ENCODE peak calls at places on chromosomes 16 and 17, in eight cellular contexts. One of them, this sample, is unnamed.
A peak's percentile ranks its signal among the peaks of the same experiment; 100 is the strongest.

GRCh38 chr17:20063665-20064648 is 54.8 kb downstream of the SPECC1 start:
- DNase-seq in substantia nigra: peak; percentile 32
- DNase-seq in H54: peak; percentile 70
- DNase-seq in NAMALWA: no peak
- DNase-seq in activated CD8-positive, alpha-beta memory T cell treated with anti-CD3 and anti-CD28 coated beads for 1 hour: no peak
- DNase-seq in AG20443: peak; percentile 92
- DNase-seq in ACHN: peak; percentile 78
- DNase-seq in SK-MEL-5: peak; percentile 9
- DNase-seq in this sample: peak; percentile 100

GRCh38 chr16:31695667-31696066 is 168.0 kb downstream of the AHSP start:
- DNase-seq in activated CD8-positive, alpha-beta memory T cell treated with anti-CD3 and anti-CD28 coated beads for 1 hour: no peak
- DNase-seq in NAMALWA: peak; percentile 48
- DNase-seq in substantia nigra: no peak
- DNase-seq in H54: no peak
- DNase-seq in SK-MEL-5: no peak
- DNase-seq in AG20443: no peak
- DNase-seq in ACHN: no peak
- DNase-seq in this sample: no peak

GRCh38 chr16:31397101-31397660 is 4.0 kb downstream of the ITGAD start:
- DNase-seq in activated CD8-positive, alpha-beta memory T cell treated with anti-CD3 and anti-CD28 coated beads for 1 hour: no peak
- DNase-seq in SK-MEL-5: no peak
- DNase-seq in H54: no peak
- DNase-seq in NAMALWA: no peak
- DNase-seq in substantia nigra: no peak
- DNase-seq in AG20443: no peak
- DNase-seq in ACHN: no peak
- DNase-seq in this sample: no peak

GRCh38 chr16:19095699-19096098 is 18.1 kb upstream of the ITPRIPL2 start:
- DNase-seq in AG20443: no peak
- DNase-seq in activated CD8-positive, alpha-beta memory T cell treated with anti-CD3 and anti-CD28 coated beads for 1 hour: no peak
- DNase-seq in SK-MEL-5: no peak
- DNase-seq in substantia nigra: no peak
- DNase-seq in NAMALWA: no peak
- DNase-seq in ACHN: peak; percentile 15
- DNase-seq in H54: no peak
- DNase-seq in this sample: no peak

GRCh38 chr16:85608515-85608885 is 4.6 kb upstream of the GSE1 start:
- DNase-seq in NAMALWA: no peak
- DNase-seq in substantia nigra: no peak
- DNase-seq in ACHN: no peak
- DNase-seq in SK-MEL-5: no peak
- DNase-seq in AG20443: no peak
- DNase-seq in H54: no peak
- DNase-seq in activated CD8-positive, alpha-beta memory T cell treated with anti-CD3 and anti-CD28 coated beads for 1 hour: no peak
- DNase-seq in this sample: no peak

GRCh38 chr17:53588317-53588716 is 234.4 kb upstream of the KIF2B start:
- DNase-seq in ACHN: no peak
- DNase-seq in SK-MEL-5: no peak
- DNase-seq in H54: no peak
- DNase-seq in activated CD8-positive, alpha-beta memory T cell treated with anti-CD3 and anti-CD28 coated beads for 1 hour: no peak
- DNase-seq in substantia nigra: no peak
- DNase-seq in NAMALWA: no peak
- DNase-seq in AG20443: no peak
- DNase-seq in this sample: no peak

GRCh38 chr16:19382084-19382801 is 35.4 kb upstream of the TMC5 start:
- DNase-seq in AG20443: no peak
- DNase-seq in ACHN: no peak
- DNase-seq in substantia nigra: no peak
- DNase-seq in activated CD8-positive, alpha-beta memory T cell treated with anti-CD3 and anti-CD28 coated beads for 1 hour: no peak
- DNase-seq in NAMALWA: no peak
- DNase-seq in SK-MEL-5: no peak
- DNase-seq in H54: no peak
- DNase-seq in this sample: no peak

GRCh38 chr16:51854401-51854951 is 692.5 kb downstream of the TOX3 start:
- DNase-seq in SK-MEL-5: no peak
- DNase-seq in ACHN: no peak
- DNase-seq in AG20443: no peak
- DNase-seq in NAMALWA: no peak
- DNase-seq in H54: no peak
- DNase-seq in substantia nigra: no peak
- DNase-seq in activated CD8-positive, alpha-beta memory T cell treated with anti-CD3 and anti-CD28 coated beads for 1 hour: no peak
- DNase-seq in this sample: no peak

GRCh38 chr17:6532441-6532885 is 23.9 kb downstream of the PITPNM3 start:
- DNase-seq in activated CD8-positive, alpha-beta memory T cell treated with anti-CD3 and anti-CD28 coated beads for 1 hour: no peak
- DNase-seq in NAMALWA: no peak
- DNase-seq in H54: no peak
- DNase-seq in ACHN: no peak
- DNase-seq in AG20443: no peak
- DNase-seq in SK-MEL-5: no peak
- DNase-seq in substantia nigra: no peak
- DNase-seq in this sample: no peak

GRCh38 chr17:37483311-37484039 is 6.2 kb upstream of the DUSP14 start:
- DNase-seq in H54: no peak
- DNase-seq in AG20443: peak; percentile 71
- DNase-seq in NAMALWA: peak; percentile 24
- DNase-seq in ACHN: no peak
- DNase-seq in substantia nigra: no peak
- DNase-seq in SK-MEL-5: peak; percentile 93
- DNase-seq in activated CD8-positive, alpha-beta memory T cell treated with anti-CD3 and anti-CD28 coated beads for 1 hour: no peak
- DNase-seq in this sample: peak; percentile 100

GRCh38 chr17:62627904-62628603 is 584 bp downstream of the MRC2 start:
- DNase-seq in SK-MEL-5: no peak
- DNase-seq in ACHN: peak; percentile 43
- DNase-seq in substantia nigra: no peak
- DNase-seq in AG20443: peak; percentile 82
- DNase-seq in NAMALWA: no peak
- DNase-seq in activated CD8-positive, alpha-beta memory T cell treated with anti-CD3 and anti-CD28 coated beads for 1 hour: no peak
- DNase-seq in H54: no peak
- DNase-seq in this sample: peak; percentile 84

GRCh38 chr17:47853616-47854015 is 2.7 kb upstream of the SP6 start:
- DNase-seq in H54: no peak
- DNase-seq in substantia nigra: no peak
- DNase-seq in AG20443: no peak
- DNase-seq in activated CD8-positive, alpha-beta memory T cell treated with anti-CD3 and anti-CD28 coated beads for 1 hour: no peak
- DNase-seq in SK-MEL-5: no peak
- DNase-seq in NAMALWA: no peak
- DNase-seq in ACHN: no peak
- DNase-seq in this sample: no peak

GRCh38 chr16:3770530-3770929 is 53.2 kb upstream of the TRAP1 start:
- DNase-seq in NAMALWA: no peak
- DNase-seq in substantia nigra: no peak
- DNase-seq in ACHN: no peak
- DNase-seq in H54: no peak
- DNase-seq in SK-MEL-5: no peak
- DNase-seq in AG20443: no peak
- DNase-seq in activated CD8-positive, alpha-beta memory T cell treated with anti-CD3 and anti-CD28 coated beads for 1 hour: no peak
- DNase-seq in this sample: no peak

GRCh38 chr16:68382296-68382718 is 66.0 kb downstream of the SMPD3 start:
- DNase-seq in NAMALWA: peak; percentile 57
- DNase-seq in ACHN: peak; percentile 12
- DNase-seq in activated CD8-positive, alpha-beta memory T cell treated with anti-CD3 and anti-CD28 coated beads for 1 hour: no peak
- DNase-seq in SK-MEL-5: peak; percentile 6
- DNase-seq in substantia nigra: no peak
- DNase-seq in H54: no peak
- DNase-seq in AG20443: no peak
- DNase-seq in this sample: no peak

GRCh38 chr16:46747777-46748651 is at the start of gene MYLK3:
- DNase-seq in activated CD8-positive, alpha-beta memory T cell treated with anti-CD3 and anti-CD28 coated beads for 1 hour: no peak
- DNase-seq in SK-MEL-5: no peak
- DNase-seq in ACHN: no peak
- DNase-seq in substantia nigra: no peak
- DNase-seq in NAMALWA: no peak
- DNase-seq in H54: no peak
- DNase-seq in AG20443: peak; percentile 30
- DNase-seq in this sample: no peak

This sample was measured in fibroblast of gingiva.